ENCODE peak calls at places on chromosomes 1 and 21, in seven cellular contexts. One of them, this sample, is unnamed.

GRCh38 chr21:44521928-44522752 is 17.9 kb downstream of the KRTAP10-1 start:
- DNase-seq in iris pigment epithelial cell: no peak
- DNase-seq in suprapubic skin: peak
- DNase-seq in A549: no peak
- DNase-seq in neural crest cell: no peak
- DNase-seq in kidney: peak
- DNase-seq in B cell: no peak
- DNase-seq in this sample: no peak

GRCh38 chr1:67668660-67669059 is 16.3 kb upstream of the GADD45A start:
- DNase-seq in iris pigment epithelial cell: no peak
- DNase-seq in suprapubic skin: no peak
- DNase-seq in A549: no peak
- DNase-seq in neural crest cell: no peak
- DNase-seq in kidney: no peak
- DNase-seq in B cell: no peak
- DNase-seq in this sample: no peak

GRCh38 chr21:34830386-34831140 is 161.8 kb downstream of the CLIC6 start:
- DNase-seq in iris pigment epithelial cell: no peak
- DNase-seq in suprapubic skin: no peak
- DNase-seq in A549: no peak
- DNase-seq in neural crest cell: no peak
- DNase-seq in kidney: no peak
- DNase-seq in B cell: no peak
- DNase-seq in this sample: no peak

GRCh38 chr21:26939532-26940181 is 27.2 kb downstream of the ADAMTS5 start:
- DNase-seq in iris pigment epithelial cell: peak
- DNase-seq in suprapubic skin: no peak
- DNase-seq in A549: no peak
- DNase-seq in neural crest cell: no peak
- DNase-seq in kidney: no peak
- DNase-seq in B cell: no peak
- DNase-seq in this sample: no peak

GRCh38 chr21:43597845-43598244 is 61.4 kb downstream of the HSF2BP start:
- DNase-seq in iris pigment epithelial cell: no peak
- DNase-seq in suprapubic skin: no peak
- DNase-seq in A549: no peak
- DNase-seq in neural crest cell: no peak
- DNase-seq in kidney: no peak
- DNase-seq in B cell: no peak
- DNase-seq in this sample: peak

GRCh38 chr21:36804867-36805611 is 106.1 kb downstream of the SIM2 start:
- DNase-seq in iris pigment epithelial cell: no peak
- DNase-seq in suprapubic skin: no peak
- DNase-seq in A549: no peak
- DNase-seq in neural crest cell: no peak
- DNase-seq in kidney: no peak
- DNase-seq in B cell: no peak
- DNase-seq in this sample: no peak

GRCh38 chr1:35580949-35581388 is 7.9 kb downstream of the TFAP2E start:
- DNase-seq in iris pigment epithelial cell: no peak
- DNase-seq in suprapubic skin: no peak
- DNase-seq in A549: no peak
- DNase-seq in neural crest cell: no peak
- DNase-seq in kidney: no peak
- DNase-seq in B cell: no peak
- DNase-seq in this sample: no peak

GRCh38 chr1:110243146-110243545 is 33.0 kb downstream of the KCNC4 start:
- DNase-seq in iris pigment epithelial cell: no peak
- DNase-seq in suprapubic skin: no peak
- DNase-seq in A549: no peak
- DNase-seq in neural crest cell: no peak
- DNase-seq in kidney: no peak
- DNase-seq in B cell: no peak
- DNase-seq in this sample: no peak

GRCh38 chr1:56071351-56071750 is 508.0 kb downstream of the PLPP3 start:
- DNase-seq in iris pigment epithelial cell: no peak
- DNase-seq in suprapubic skin: no peak
- DNase-seq in A549: no peak
- DNase-seq in neural crest cell: no peak
- DNase-seq in kidney: no peak
- DNase-seq in B cell: no peak
- DNase-seq in this sample: no peak

GRCh38 chr1:229139320-229139719 is 131.6 kb upstream of the RAB4A start:
- DNase-seq in iris pigment epithelial cell: no peak
- DNase-seq in suprapubic skin: no peak
- DNase-seq in A549: no peak
- DNase-seq in neural crest cell: no peak
- DNase-seq in kidney: no peak
- DNase-seq in B cell: no peak
- DNase-seq in this sample: no peak

GRCh38 chr1:113253187-113253966 is 136.9 kb upstream of the MAGI3 start:
- DNase-seq in iris pigment epithelial cell: no peak
- DNase-seq in suprapubic skin: no peak
- DNase-seq in A549: no peak
- DNase-seq in neural crest cell: no peak
- DNase-seq in kidney: no peak
- DNase-seq in B cell: no peak
- DNase-seq in this sample: no peak

GRCh38 chr1:222627232-222627631 is 9.3 kb downstream of the MIA3 start:
- DNase-seq in iris pigment epithelial cell: peak
- DNase-seq in suprapubic skin: no peak
- DNase-seq in A549: no peak
- DNase-seq in neural crest cell: no peak
- DNase-seq in kidney: no peak
- DNase-seq in B cell: no peak
- DNase-seq in this sample: peak

GRCh38 chr1:188170935-188171334 is 1342.2 kb downstream of the PLA2G4A start:
- DNase-seq in iris pigment epithelial cell: no peak
- DNase-seq in suprapubic skin: no peak
- DNase-seq in A549: no peak
- DNase-seq in neural crest cell: no peak
- DNase-seq in kidney: no peak
- DNase-seq in B cell: no peak
- DNase-seq in this sample: no peak

GRCh38 chr1:119718969-119719368 is 7.2 kb downstream of the PHGDH start:
- DNase-seq in iris pigment epithelial cell: no peak
- DNase-seq in suprapubic skin: no peak
- DNase-seq in A549: no peak
- DNase-seq in neural crest cell: no peak
- DNase-seq in kidney: no peak
- DNase-seq in B cell: no peak
- DNase-seq in this sample: no peak

GRCh38 chr1:66402194-66402593 is 131.8 kb upstream of the SGIP1 start:
- DNase-seq in iris pigment epithelial cell: no peak
- DNase-seq in suprapubic skin: peak
- DNase-seq in A549: no peak
- DNase-seq in neural crest cell: no peak
- DNase-seq in kidney: peak
- DNase-seq in B cell: peak
- DNase-seq in this sample: no peak

GRCh38 chr21:21051109-21052055 is 53.2 kb downstream of the NCAM2 start:
- DNase-seq in iris pigment epithelial cell: no peak
- DNase-seq in suprapubic skin: no peak
- DNase-seq in A549: no peak
- DNase-seq in neural crest cell: no peak
- DNase-seq in kidney: no peak
- DNase-seq in B cell: no peak
- DNase-seq in this sample: no peak

GRCh38 chr1:12636098-12636950 is 7.6 kb upstream of the AADACL4 start:
- DNase-seq in iris pigment epithelial cell: peak
- DNase-seq in suprapubic skin: no peak
- DNase-seq in A549: no peak
- DNase-seq in neural crest cell: no peak
- DNase-seq in kidney: no peak
- DNase-seq in B cell: no peak
- DNase-seq in this sample: peak

GRCh38 chr1:70314706-70315304 is 39.7 kb downstream of the ANKRD13C start:
- DNase-seq in iris pigment epithelial cell: no peak
- DNase-seq in suprapubic skin: no peak
- DNase-seq in A549: no peak
- DNase-seq in neural crest cell: no peak
- DNase-seq in kidney: no peak
- DNase-seq in B cell: no peak
- DNase-seq in this sample: no peak

GRCh38 chr1:6603424-6603850 is 768 bp upstream of the KLHL21 start:
- DNase-seq in iris pigment epithelial cell: peak
- DNase-seq in suprapubic skin: no peak
- DNase-seq in A549: no peak
- DNase-seq in neural crest cell: peak
- DNase-seq in kidney: peak
- DNase-seq in B cell: peak
- DNase-seq in this sample: peak

GRCh38 chr1:240803151-240803550 is 191.2 kb upstream of the GREM2 start:
- DNase-seq in iris pigment epithelial cell: peak
- DNase-seq in suprapubic skin: no peak
- DNase-seq in A549: peak
- DNase-seq in neural crest cell: no peak
- DNase-seq in kidney: no peak
- DNase-seq in B cell: no peak
- DNase-seq in this sample: peak

GRCh38 chr1:27522860-27523665 is 33.1 kb upstream of the WASF2 start:
- DNase-seq in iris pigment epithelial cell: no peak
- DNase-seq in suprapubic skin: no peak
- DNase-seq in A549: no peak
- DNase-seq in neural crest cell: peak
- DNase-seq in kidney: no peak
- DNase-seq in B cell: peak
- DNase-seq in this sample: peak

GRCh38 chr1:81679972-81680371 is 120.8 kb upstream of the ADGRL2 start:
- DNase-seq in iris pigment epithelial cell: peak
- DNase-seq in suprapubic skin: no peak
- DNase-seq in A549: no peak
- DNase-seq in neural crest cell: peak
- DNase-seq in kidney: no peak
- DNase-seq in B cell: no peak
- DNase-seq in this sample: peak

GRCh38 chr1:24195874-24196273 is 8.8 kb upstream of the IFNLR1 start:
- DNase-seq in iris pigment epithelial cell: no peak
- DNase-seq in suprapubic skin: no peak
- DNase-seq in A549: no peak
- DNase-seq in neural crest cell: no peak
- DNase-seq in kidney: peak
- DNase-seq in B cell: no peak
- DNase-seq in this sample: no peak

GRCh38 chr1:224783006-224783651 is 146.3 kb upstream of the DNAH14 start:
- DNase-seq in iris pigment epithelial cell: no peak
- DNase-seq in suprapubic skin: no peak
- DNase-seq in A549: no peak
- DNase-seq in neural crest cell: no peak
- DNase-seq in kidney: no peak
- DNase-seq in B cell: no peak
- DNase-seq in this sample: no peak

GRCh38 chr1:230103341-230104173 is 36.5 kb downstream of the GALNT2 start:
- DNase-seq in iris pigment epithelial cell: no peak
- DNase-seq in suprapubic skin: no peak
- DNase-seq in A549: no peak
- DNase-seq in neural crest cell: no peak
- DNase-seq in kidney: no peak
- DNase-seq in B cell: no peak
- DNase-seq in this sample: no peak

GRCh38 chr1:186927884-186928283 is 99.1 kb downstream of the PLA2G4A start:
- DNase-seq in iris pigment epithelial cell: no peak
- DNase-seq in suprapubic skin: no peak
- DNase-seq in A549: no peak
- DNase-seq in neural crest cell: no peak
- DNase-seq in kidney: no peak
- DNase-seq in B cell: no peak
- DNase-seq in this sample: no peak

This sample was measured in ELR.